ENCODE peak calls at places on chromosomes 16 and 17, in six cellular contexts. One of them, this sample, is unnamed.

GRCh38 chr16:89045181-89045815 is 48.4 kb upstream of the ACSF3 start:
- DNase-seq in heart left ventricle: no peak
- DNase-seq in activated CD4-positive, CD25-positive, alpha-beta regulatory T cell treated with anti-CD3 and anti-CD28 coated beads, Interleukin-2, amount 50 U/mL, for 16 hours: no peak
- DNase-seq in B cell: no peak
- DNase-seq in ovary: no peak
- DNase-seq in neural crest cell: no peak
- DNase-seq in this sample: no peak

GRCh38 chr16:22007509-22008214 is at the start of gene MOSMO:
- DNase-seq in heart left ventricle: peak; percentile 86
- DNase-seq in activated CD4-positive, CD25-positive, alpha-beta regulatory T cell treated with anti-CD3 and anti-CD28 coated beads, Interleukin-2, amount 50 U/mL, for 16 hours: peak; percentile 41
- DNase-seq in B cell: peak; percentile 81
- DNase-seq in ovary: peak; percentile 85
- DNase-seq in neural crest cell: peak; percentile 36
- DNase-seq in this sample: peak; percentile 76

GRCh38 chr17:80649672-80650338 is 105.2 kb downstream of the RPTOR start:
- DNase-seq in heart left ventricle: peak; percentile 83
- DNase-seq in activated CD4-positive, CD25-positive, alpha-beta regulatory T cell treated with anti-CD3 and anti-CD28 coated beads, Interleukin-2, amount 50 U/mL, for 16 hours: peak; percentile 44
- DNase-seq in B cell: no peak
- DNase-seq in ovary: peak; percentile 51
- DNase-seq in neural crest cell: peak; percentile 60
- DNase-seq in this sample: no peak

GRCh38 chr16:10895053-10895946 is 18.3 kb downstream of the CIITA start:
- DNase-seq in heart left ventricle: peak; percentile 48
- DNase-seq in activated CD4-positive, CD25-positive, alpha-beta regulatory T cell treated with anti-CD3 and anti-CD28 coated beads, Interleukin-2, amount 50 U/mL, for 16 hours: no peak
- DNase-seq in B cell: peak; percentile 72
- DNase-seq in ovary: peak; percentile 74
- DNase-seq in neural crest cell: peak; percentile 72
- DNase-seq in this sample: no peak

GRCh38 chr17:77327566-77328463 is 187.0 kb downstream of the SEC14L1 start:
- DNase-seq in heart left ventricle: peak; percentile 15
- DNase-seq in activated CD4-positive, CD25-positive, alpha-beta regulatory T cell treated with anti-CD3 and anti-CD28 coated beads, Interleukin-2, amount 50 U/mL, for 16 hours: no peak
- DNase-seq in B cell: no peak
- DNase-seq in ovary: no peak
- DNase-seq in neural crest cell: no peak
- DNase-seq in this sample: no peak

GRCh38 chr16:3235856-3236669 is 1.1 kb upstream of the ZNF200 start:
- DNase-seq in heart left ventricle: peak; percentile 35
- DNase-seq in activated CD4-positive, CD25-positive, alpha-beta regulatory T cell treated with anti-CD3 and anti-CD28 coated beads, Interleukin-2, amount 50 U/mL, for 16 hours: no peak
- DNase-seq in B cell: peak; percentile 53
- DNase-seq in ovary: peak; percentile 51
- DNase-seq in neural crest cell: no peak
- DNase-seq in this sample: peak; percentile 28

GRCh38 chr17:27329146-27329805 is 35.4 kb downstream of the WSB1 start:
- DNase-seq in heart left ventricle: no peak
- DNase-seq in activated CD4-positive, CD25-positive, alpha-beta regulatory T cell treated with anti-CD3 and anti-CD28 coated beads, Interleukin-2, amount 50 U/mL, for 16 hours: no peak
- DNase-seq in B cell: no peak
- DNase-seq in ovary: no peak
- DNase-seq in neural crest cell: no peak
- DNase-seq in this sample: peak; percentile 5

GRCh38 chr16:84584678-84585077 is 33.2 kb downstream of the COTL1 start:
- DNase-seq in heart left ventricle: no peak
- DNase-seq in activated CD4-positive, CD25-positive, alpha-beta regulatory T cell treated with anti-CD3 and anti-CD28 coated beads, Interleukin-2, amount 50 U/mL, for 16 hours: no peak
- DNase-seq in B cell: no peak
- DNase-seq in ovary: no peak
- DNase-seq in neural crest cell: no peak
- DNase-seq in this sample: no peak

GRCh38 chr17:3990391-3991127 is 26.3 kb upstream of the ATP2A3 start:
- DNase-seq in heart left ventricle: no peak
- DNase-seq in activated CD4-positive, CD25-positive, alpha-beta regulatory T cell treated with anti-CD3 and anti-CD28 coated beads, Interleukin-2, amount 50 U/mL, for 16 hours: no peak
- DNase-seq in B cell: no peak
- DNase-seq in ovary: no peak
- DNase-seq in neural crest cell: no peak
- DNase-seq in this sample: no peak

GRCh38 chr16:57262841-57263584 is 18.0 kb downstream of the ARL2BP start:
- DNase-seq in heart left ventricle: no peak
- DNase-seq in activated CD4-positive, CD25-positive, alpha-beta regulatory T cell treated with anti-CD3 and anti-CD28 coated beads, Interleukin-2, amount 50 U/mL, for 16 hours: no peak
- DNase-seq in B cell: no peak
- DNase-seq in ovary: peak; percentile 21
- DNase-seq in neural crest cell: no peak
- DNase-seq in this sample: peak; percentile 46

GRCh38 chr17:34556951-34557350 is 22.4 kb upstream of the TMEM132E start:
- DNase-seq in heart left ventricle: no peak
- DNase-seq in activated CD4-positive, CD25-positive, alpha-beta regulatory T cell treated with anti-CD3 and anti-CD28 coated beads, Interleukin-2, amount 50 U/mL, for 16 hours: no peak
- DNase-seq in B cell: no peak
- DNase-seq in ovary: no peak
- DNase-seq in neural crest cell: no peak
- DNase-seq in this sample: no peak

This sample was measured in pancreas.